ENCODE peak calls at places on chromosome 14, in nine cellular contexts. G is activated B cell treated with CpG ODN at 0.5 μM for 24 hours; A is CD8-positive, alpha-beta T cell; E is AG09319; P is left ventricle myocardium inferior; W is kidney epithelial cell; R is OCI-LY7; V is WTC11; N is foreskin fibroblast. L is an unnamed sample.

GRCh38 chr14:64253672-64254071 is 40.5 kb downstream of the ESR2 start:
- DNase-seq in E (no peak), A (no peak), R (no peak), W (no peak), P (no peak), V (no peak), G (no peak), N (peak; percentile 76), L (no peak)

GRCh38 chr14:99589031-99589441 is 15.0 kb downstream of the CCDC85C start:
- DNase-seq in P (no peak), W (no peak), R (no peak), N (no peak), V (no peak), A (no peak), E (no peak), G (no peak), L (no peak)

GRCh38 chr14:85125331-85125730 is 404.6 kb upstream of the FLRT2 start:
- DNase-seq in V (no peak), P (no peak), E (no peak), W (no peak), G (no peak), R (no peak), A (no peak), N (no peak), L (no peak)

GRCh38 chr14:81625343-81625742 is 91.7 kb upstream of the SEL1L start:
- DNase-seq in E (no peak), N (peak; percentile 2), A (no peak), W (peak; percentile 4), G (no peak), V (no peak), P (no peak), R (peak; percentile 65), L (no peak)

GRCh38 chr14:24815543-24815942 is 181.6 kb upstream of the GZMB start:
- DNase-seq in V (no peak), E (no peak), G (no peak), P (no peak), A (no peak), W (no peak), N (no peak), R (no peak), L (no peak)

GRCh38 chr14:61150851-61151250 is 130.3 kb downstream of the TMEM30B start:
- DNase-seq in P (no peak), G (no peak), A (no peak), R (no peak), N (peak; percentile 89), V (no peak), W (no peak), E (no peak), L (no peak)

GRCh38 chr14:80658155-80658554 is 283.4 kb downstream of the CEP128 start:
- DNase-seq in W (no peak), A (no peak), P (no peak), V (no peak), N (no peak), R (no peak), G (no peak), E (no peak), L (no peak)

GRCh38 chr14:52690983-52691760 is 4.2 kb downstream of the ERO1A start:
- DNase-seq in V (no peak), E (no peak), W (no peak), N (no peak), A (no peak), G (no peak), P (no peak), R (no peak), L (no peak)

GRCh38 chr14:52117433-52117832 is 48.6 kb upstream of the NID2 start:
- DNase-seq in N (peak; percentile 91), R (no peak), A (no peak), G (no peak), V (no peak), P (peak; percentile 21), E (peak; percentile 52), W (no peak), L (no peak)

GRCh38 chr14:99264691-99265090 is 7.3 kb downstream of the BCL11B start:
- DNase-seq in E (no peak), G (no peak), A (peak; percentile 24), W (no peak), V (no peak), N (no peak), R (no peak), P (no peak), L (no peak)

GRCh38 chr14:69692542-69693053 is 74.3 kb upstream of the SRSF5 start:
- DNase-seq in P (no peak), V (no peak), E (no peak), N (no peak), R (no peak), W (no peak), G (no peak), A (no peak), L (no peak)

GRCh38 chr14:39505812-39506211 is 73.6 kb upstream of the FBXO33 start:
- DNase-seq in A (no peak), P (no peak), R (no peak), N (no peak), G (no peak), V (no peak), W (no peak), E (no peak), L (no peak)

GRCh38 chr14:89165189-89165809 is 251.7 kb downstream of the FOXN3 start:
- DNase-seq in A (no peak), V (no peak), E (no peak), W (no peak), N (no peak), P (no peak), G (no peak), R (peak; percentile 23), L (peak; percentile 12)

GRCh38 chr14:89162586-89162985 is 254.4 kb downstream of the FOXN3 start:
- DNase-seq in G (no peak), A (no peak), N (no peak), W (no peak), R (no peak), V (no peak), E (no peak), P (no peak), L (no peak)

GRCh38 chr14:89164168-89165074 is 252.6 kb downstream of the FOXN3 start:
- DNase-seq in A (no peak), W (no peak), P (no peak), V (no peak), N (no peak), R (no peak), G (no peak), E (no peak), L (no peak)

GRCh38 chr14:89165810-89166209 is 251.2 kb downstream of the FOXN3 start:
- DNase-seq in E (no peak), P (no peak), W (no peak), G (no peak), N (no peak), A (no peak), R (no peak), V (no peak), L (no peak)

GRCh38 chr14:89163237-89163636 is 253.8 kb downstream of the FOXN3 start:
- DNase-seq in N (no peak), V (no peak), W (no peak), P (no peak), R (no peak), A (no peak), G (no peak), E (no peak), L (no peak)
- TF ChIP-seq CTCF in N (no peak), V (no peak), W (no peak), P (no peak), R (no peak), A (no peak), G (no peak), E (no peak), L (no peak)

DNA sequence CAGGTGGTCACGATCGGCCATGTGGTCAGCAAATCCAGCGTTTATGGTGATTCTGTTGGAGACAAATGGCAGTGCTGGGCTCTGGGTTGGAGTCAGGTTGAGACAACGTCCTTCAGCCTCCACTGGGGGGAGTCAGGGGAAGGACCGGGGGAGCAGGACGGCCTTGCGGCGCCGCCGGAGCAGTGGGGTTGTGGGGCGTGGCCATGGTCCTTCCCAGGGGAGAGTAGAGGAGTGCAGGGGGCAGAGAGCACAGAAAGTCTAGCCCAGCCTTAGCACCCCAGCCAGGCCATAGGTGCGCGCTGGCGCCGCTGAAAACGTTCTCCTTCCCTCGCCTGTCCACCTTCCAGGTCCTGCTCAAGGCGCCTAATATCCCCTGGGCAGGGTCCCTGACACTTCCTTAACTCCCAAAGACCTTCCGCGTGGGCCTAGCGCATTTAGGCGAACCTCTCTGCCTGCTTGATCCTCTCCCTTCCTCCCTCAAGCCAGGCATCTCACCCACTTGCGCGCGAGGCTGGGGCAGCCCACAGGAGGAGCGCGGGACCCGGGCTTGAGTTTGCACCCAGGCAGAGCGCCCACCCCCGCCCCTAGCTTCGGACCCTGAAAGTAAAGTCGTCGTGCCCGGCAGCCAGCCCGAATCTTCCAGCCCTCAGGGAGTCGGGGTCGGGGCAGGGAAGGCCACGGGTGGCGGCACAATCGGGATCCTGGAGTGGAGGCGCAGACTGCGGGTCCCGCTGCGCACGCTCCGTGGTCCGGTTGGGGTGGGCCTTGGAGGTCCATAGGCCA is 3.1 kb upstream of the KIF26A start:
- DNase-seq in V (peak; percentile 87), G (no peak), A (no peak), W (no peak), R (no peak), N (peak; percentile 16), E (no peak), P (peak; percentile 15), L (peak; percentile 70)
- TF ChIP-seq CTCF in V (peak; percentile 12), G (no peak), A (no peak), W (peak; percentile 21), R (peak; percentile 34), N (no peak), E (no peak), P (peak; percentile 42), L (peak; percentile 23)

GRCh38 chr14:95896628-95897027 is 20.0 kb downstream of the TUNAR start:
- DNase-seq in G (no peak), N (no peak), P (no peak), W (no peak), E (no peak), V (peak; percentile 29), R (no peak), A (no peak), L (no peak)

GRCh38 chr14:95892142-95892541 is 15.5 kb downstream of the TUNAR start:
- DNase-seq in W (no peak), A (no peak), R (no peak), P (no peak), V (no peak), G (no peak), N (no peak), E (no peak), L (no peak)

GRCh38 chr14:95897280-95897679 is 20.6 kb downstream of the TUNAR start:
- DNase-seq in P (no peak), W (no peak), R (no peak), V (no peak), A (no peak), N (no peak), E (no peak), G (no peak), L (no peak)

GRCh38 chr14:95891742-95892141 is 15.1 kb downstream of the TUNAR start:
- DNase-seq in P (no peak), V (no peak), E (peak; percentile 5), A (no peak), W (peak; percentile 26), N (peak; percentile 64), G (no peak), R (no peak), L (no peak)

GRCh38 chr14:95895720-95896119 is 19.1 kb downstream of the TUNAR start:
- DNase-seq in P (no peak), G (no peak), E (no peak), V (peak; percentile 68), A (no peak), N (no peak), R (peak; percentile 77), W (no peak), L (peak; percentile 50)
- TF ChIP-seq CTCF in P (no peak), G (no peak), E (no peak), V (peak; percentile 45), A (no peak), N (peak; percentile 12), R (peak; percentile 81), W (peak; percentile 30), L (peak; percentile 55)

GRCh38 chr14:37598973-37599526 is 3.6 kb downstream of the TTC6 start:
- DNase-seq in R (no peak), V (no peak), N (no peak), A (no peak), E (no peak), G (no peak), W (no peak), P (no peak), L (no peak)
- TF ChIP-seq CTCF in R (no peak), V (no peak), N (no peak), A (no peak), E (no peak), G (no peak), W (no peak), P (no peak), L (no peak)